ENCODE peak calls at places on chromosomes 1 and 21, in five cellular contexts. One of them, this sample, is unnamed.

GRCh38 chr1:234520908-234521801 is 42.2 kb upstream of the TARBP1 start:
- DNase-seq in H9: no peak
- DNase-seq in H1: no peak
- DNase-seq in trophoblast cell: no peak
- DNase-seq in mesenchymal stem cell: no peak
- DNase-seq in this sample: no peak

GRCh38 chr1:209095627-209096595 is 487.6 kb upstream of the CAMK1G start:
- DNase-seq in H9: no peak
- DNase-seq in H1: no peak
- DNase-seq in trophoblast cell: peak
- DNase-seq in mesenchymal stem cell: peak
- DNase-seq in this sample: no peak

GRCh38 chr21:42331660-42332059 is 16.5 kb upstream of the TFF3 start:
- DNase-seq in H9: no peak
- DNase-seq in H1: no peak
- DNase-seq in trophoblast cell: no peak
- DNase-seq in mesenchymal stem cell: no peak
- DNase-seq in this sample: no peak

GRCh38 chr1:38489844-38490270 is 369.7 kb downstream of the RRAGC start:
- DNase-seq in H9: peak
- DNase-seq in H1: peak
- DNase-seq in trophoblast cell: no peak
- DNase-seq in mesenchymal stem cell: no peak
- DNase-seq in this sample: no peak

GRCh38 chr1:207806531-207807394 is 54.9 kb downstream of the CD46 start:
- DNase-seq in H9: no peak
- DNase-seq in H1: no peak
- DNase-seq in trophoblast cell: no peak
- DNase-seq in mesenchymal stem cell: peak
- DNase-seq in this sample: no peak

GRCh38 chr1:151908228-151908691 is 1.1 kb downstream of the THEM4 start:
- DNase-seq in H9: peak
- DNase-seq in H1: no peak
- DNase-seq in trophoblast cell: no peak
- DNase-seq in mesenchymal stem cell: peak
- DNase-seq in this sample: no peak

GRCh38 chr1:227886993-227887696 is 60.6 kb downstream of the WNT9A start:
- DNase-seq in H9: peak
- DNase-seq in H1: no peak
- DNase-seq in trophoblast cell: no peak
- DNase-seq in mesenchymal stem cell: peak
- DNase-seq in this sample: peak

GRCh38 chr1:10686404-10687040 is 109.9 kb downstream of the CASZ1 start:
- DNase-seq in H9: no peak
- DNase-seq in H1: no peak
- DNase-seq in trophoblast cell: no peak
- DNase-seq in mesenchymal stem cell: no peak
- DNase-seq in this sample: no peak

GRCh38 chr1:233448290-233448689 is 120.8 kb downstream of the MAP3K21 start:
- DNase-seq in H9: no peak
- DNase-seq in H1: no peak
- DNase-seq in trophoblast cell: no peak
- DNase-seq in mesenchymal stem cell: no peak
- DNase-seq in this sample: no peak

GRCh38 chr21:45888361-45889009 is 93.1 kb upstream of the COL6A1 start:
- DNase-seq in H9: no peak
- DNase-seq in H1: no peak
- DNase-seq in trophoblast cell: no peak
- DNase-seq in mesenchymal stem cell: no peak
- DNase-seq in this sample: no peak

GRCh38 chr21:46122241-46122671 is 24.3 kb downstream of the COL6A2 start:
- DNase-seq in H9: no peak
- DNase-seq in H1: no peak
- DNase-seq in trophoblast cell: no peak
- DNase-seq in mesenchymal stem cell: peak
- DNase-seq in this sample: no peak

GRCh38 chr1:32755098-32755809 is 52.7 kb upstream of the SYNC start:
- DNase-seq in H9: no peak
- DNase-seq in H1: peak
- DNase-seq in trophoblast cell: no peak
- DNase-seq in mesenchymal stem cell: no peak
- DNase-seq in this sample: no peak

GRCh38 chr1:10730985-10731384 is 65.5 kb downstream of the CASZ1 start:
- DNase-seq in H9: no peak
- DNase-seq in H1: no peak
- DNase-seq in trophoblast cell: peak
- DNase-seq in mesenchymal stem cell: peak
- DNase-seq in this sample: no peak

GRCh38 chr1:167746988-167747655 is 25.3 kb downstream of the MPZL1 start:
- DNase-seq in H9: no peak
- DNase-seq in H1: no peak
- DNase-seq in trophoblast cell: no peak
- DNase-seq in mesenchymal stem cell: no peak
- DNase-seq in this sample: no peak

GRCh38 chr1:201775380-201775779 is 53.6 kb upstream of the IPO9 start:
- DNase-seq in H9: no peak
- DNase-seq in H1: no peak
- DNase-seq in trophoblast cell: no peak
- DNase-seq in mesenchymal stem cell: no peak
- DNase-seq in this sample: no peak

GRCh38 chr1:201773764-201774163 is 55.2 kb upstream of the IPO9 start:
- DNase-seq in H9: no peak
- DNase-seq in H1: no peak
- DNase-seq in trophoblast cell: no peak
- DNase-seq in mesenchymal stem cell: no peak
- DNase-seq in this sample: no peak

GRCh38 chr1:201772178-201772577 is 56.8 kb upstream of the IPO9 start:
- DNase-seq in H9: no peak
- DNase-seq in H1: no peak
- DNase-seq in trophoblast cell: peak
- DNase-seq in mesenchymal stem cell: no peak
- DNase-seq in this sample: no peak

GRCh38 chr1:201774983-201775344 is 54.0 kb upstream of the IPO9 start:
- DNase-seq in H9: no peak
- DNase-seq in H1: no peak
- DNase-seq in trophoblast cell: no peak
- DNase-seq in mesenchymal stem cell: no peak
- DNase-seq in this sample: no peak

DNA sequence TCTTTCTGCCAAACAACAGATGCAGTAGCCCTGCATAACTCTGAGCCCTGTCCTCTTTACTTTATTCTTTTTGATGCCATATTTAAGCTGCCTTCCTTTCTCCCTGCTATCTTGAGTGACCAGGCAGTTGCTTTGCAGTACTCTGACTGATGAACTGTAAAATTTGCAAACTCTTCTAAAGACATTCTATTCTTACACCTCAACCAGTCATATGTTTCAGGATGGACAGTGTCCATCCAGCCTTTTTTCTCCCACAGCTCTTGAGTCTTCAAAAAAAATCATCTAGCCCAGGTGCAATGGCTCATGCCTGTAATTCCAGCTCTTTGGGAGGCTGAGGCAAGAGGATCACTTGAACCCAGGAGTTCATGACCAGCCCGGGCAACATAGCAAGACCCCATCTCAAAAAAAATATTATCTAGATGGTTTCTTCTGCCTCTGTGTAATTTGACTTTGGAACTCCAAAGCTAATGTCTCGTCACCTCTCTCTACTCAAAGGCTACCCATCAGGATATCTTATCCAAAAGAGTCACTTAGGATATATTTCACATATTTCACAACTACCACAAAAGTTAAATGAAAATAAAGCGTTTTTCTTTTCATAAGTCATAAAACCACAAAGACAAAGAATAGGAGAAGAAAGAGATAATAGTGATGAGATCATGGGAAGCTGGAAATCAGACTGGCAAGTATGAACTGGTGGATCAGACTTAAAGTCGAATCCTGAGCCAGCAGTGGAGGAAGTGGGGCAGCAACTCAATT is 54.6 kb upstream of the IPO9 start:
- DNase-seq in H9: no peak
- DNase-seq in H1: no peak
- DNase-seq in trophoblast cell: no peak
- DNase-seq in mesenchymal stem cell: peak
- DNase-seq in this sample: no peak
- H2BK12ac ChIP-seq in H9: no peak
- H2BK12ac ChIP-seq in H1: no peak
- H2BK12ac ChIP-seq in trophoblast cell: no peak
- H2BK12ac ChIP-seq in mesenchymal stem cell: no peak
- H2BK12ac ChIP-seq in this sample: no peak

GRCh38 chr1:184919892-184920291 is 54.4 kb downstream of the NIBAN1 start:
- DNase-seq in H9: no peak
- DNase-seq in H1: no peak
- DNase-seq in trophoblast cell: no peak
- DNase-seq in mesenchymal stem cell: no peak
- DNase-seq in this sample: no peak

GRCh38 chr1:184912392-184912791 is 61.9 kb downstream of the NIBAN1 start:
- DNase-seq in H9: no peak
- DNase-seq in H1: no peak
- DNase-seq in trophoblast cell: no peak
- DNase-seq in mesenchymal stem cell: no peak
- DNase-seq in this sample: no peak

GRCh38 chr1:184911830-184912229 is 62.5 kb downstream of the NIBAN1 start:
- DNase-seq in H9: no peak
- DNase-seq in H1: no peak
- DNase-seq in trophoblast cell: no peak
- DNase-seq in mesenchymal stem cell: no peak
- DNase-seq in this sample: no peak

GRCh38 chr1:184914149-184914548 is 60.2 kb downstream of the NIBAN1 start:
- DNase-seq in H9: no peak
- DNase-seq in H1: no peak
- DNase-seq in trophoblast cell: no peak
- DNase-seq in mesenchymal stem cell: no peak
- DNase-seq in this sample: no peak

DNA sequence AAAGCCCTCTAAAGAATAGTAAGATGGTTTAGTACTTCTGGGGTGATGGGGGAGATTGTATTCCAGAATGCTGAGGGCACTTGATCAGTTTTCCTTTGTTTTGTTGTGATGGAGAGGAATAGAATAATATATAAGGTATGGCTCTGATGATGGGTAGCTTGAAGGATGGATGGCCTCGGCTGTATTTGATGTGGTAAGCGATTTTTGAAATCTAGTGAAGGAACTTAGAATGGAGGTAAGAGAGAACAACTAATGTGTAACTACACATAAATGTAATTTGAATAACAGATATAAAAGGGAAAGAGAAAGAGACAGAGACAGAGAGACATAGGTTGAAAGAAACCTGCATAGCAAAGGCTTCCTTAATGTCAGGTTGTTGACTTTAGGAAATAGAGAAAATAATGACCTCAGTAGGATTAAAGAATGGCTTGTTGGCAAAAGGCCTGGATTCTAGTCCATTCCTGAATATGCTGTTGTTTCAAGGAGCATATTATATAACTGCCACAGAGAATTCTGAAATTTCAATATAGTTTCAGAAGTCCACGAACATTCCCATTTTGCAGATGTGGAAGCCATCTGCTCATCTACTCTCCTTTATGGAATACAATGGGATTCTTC is 58.7 kb downstream of the NIBAN1 start:
- DNase-seq in H9: no peak
- DNase-seq in H1: no peak
- DNase-seq in trophoblast cell: no peak
- DNase-seq in mesenchymal stem cell: no peak
- DNase-seq in this sample: no peak
- H2BK12ac ChIP-seq in H9: no peak
- H2BK12ac ChIP-seq in H1: no peak
- H2BK12ac ChIP-seq in trophoblast cell: no peak
- H2BK12ac ChIP-seq in mesenchymal stem cell: no peak
- H2BK12ac ChIP-seq in this sample: no peak

GRCh38 chr1:214445201-214445600 is 106.2 kb downstream of the PTPN14 start:
- DNase-seq in H9: no peak
- DNase-seq in H1: no peak
- DNase-seq in trophoblast cell: no peak
- DNase-seq in mesenchymal stem cell: peak
- DNase-seq in this sample: no peak
- H2BK12ac ChIP-seq in H9: no peak
- H2BK12ac ChIP-seq in H1: peak
- H2BK12ac ChIP-seq in trophoblast cell: peak
- H2BK12ac ChIP-seq in mesenchymal stem cell: peak
- H2BK12ac ChIP-seq in this sample: no peak

GRCh38 chr1:92476071-92476607 is 10.6 kb downstream of the GFI1 start:
- DNase-seq in H9: peak
- DNase-seq in H1: no peak
- DNase-seq in trophoblast cell: no peak
- DNase-seq in mesenchymal stem cell: no peak
- DNase-seq in this sample: no peak
- H2BK12ac ChIP-seq in H9: no peak
- H2BK12ac ChIP-seq in H1: peak
- H2BK12ac ChIP-seq in trophoblast cell: no peak
- H2BK12ac ChIP-seq in mesenchymal stem cell: no peak
- H2BK12ac ChIP-seq in this sample: no peak

GRCh38 chr1:54302951-54303843 is 103.0 kb downstream of the SSBP3 start:
- DNase-seq in H9: no peak
- DNase-seq in H1: no peak
- DNase-seq in trophoblast cell: no peak
- DNase-seq in mesenchymal stem cell: peak
- DNase-seq in this sample: no peak
- H2BK12ac ChIP-seq in H9: no peak
- H2BK12ac ChIP-seq in H1: no peak
- H2BK12ac ChIP-seq in trophoblast cell: no peak
- H2BK12ac ChIP-seq in mesenchymal stem cell: no peak
- H2BK12ac ChIP-seq in this sample: no peak

GRCh38 chr1:197041486-197042353 is 25.3 kb downstream of the F13B start:
- DNase-seq in H9: no peak
- DNase-seq in H1: no peak
- DNase-seq in trophoblast cell: no peak
- DNase-seq in mesenchymal stem cell: no peak
- DNase-seq in this sample: no peak
- H2BK12ac ChIP-seq in H9: no peak
- H2BK12ac ChIP-seq in H1: no peak
- H2BK12ac ChIP-seq in trophoblast cell: no peak
- H2BK12ac ChIP-seq in mesenchymal stem cell: no peak
- H2BK12ac ChIP-seq in this sample: no peak

DNA sequence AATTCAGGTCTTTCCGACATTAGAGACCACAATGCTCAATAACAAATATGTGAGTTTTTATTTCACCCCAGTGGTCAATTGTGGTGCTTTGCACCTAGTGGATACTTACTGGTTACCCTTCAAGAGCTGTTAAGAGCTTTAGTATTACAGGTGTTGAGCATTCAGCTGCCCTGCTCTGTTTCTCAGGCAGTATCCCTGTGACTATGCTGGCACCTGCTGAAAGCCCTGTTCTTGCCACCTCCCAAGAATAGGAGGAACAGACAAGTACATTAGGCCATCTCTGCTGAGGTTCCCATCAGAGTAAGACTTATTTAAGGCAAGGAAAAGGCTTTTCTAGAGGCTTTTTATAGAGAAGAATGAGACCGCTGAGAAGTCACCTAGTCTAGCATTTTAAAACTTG is 60.8 kb downstream of the NOS1AP start:
- DNase-seq in H9: no peak
- DNase-seq in H1: no peak
- DNase-seq in trophoblast cell: no peak
- DNase-seq in mesenchymal stem cell: no peak
- DNase-seq in this sample: no peak
- H2BK12ac ChIP-seq in H9: no peak
- H2BK12ac ChIP-seq in H1: no peak
- H2BK12ac ChIP-seq in trophoblast cell: peak
- H2BK12ac ChIP-seq in mesenchymal stem cell: no peak
- H2BK12ac ChIP-seq in this sample: no peak